ENCODE peak calls at places on chromosomes 5 and 9, in seven cellular contexts. W, G, Y, H, U, P and E are unnamed samples. For H3K4me1, the result is how much of the 10 kb centered on the place peaks cover.

GRCh38 chr9:93679536-93680444 is 103.4 kb downstream of the PHF2 start:
- DNase-seq in Y (no peak), U (no peak), G (peak), P (no peak), W (peak), H (peak), E (no peak)

GRCh38 chr9:103802068-103802467 is 292.0 kb upstream of the SMC2 start:
- DNase-seq in U (no peak), P (no peak), G (no peak), W (no peak), H (no peak), Y (no peak), E (no peak)

GRCh38 chr9:79694676-79695400 is 123.1 kb downstream of the TLE4 start:
- DNase-seq in Y (no peak), W (no peak), H (no peak), U (no peak), P (no peak), G (no peak), E (no peak)

GRCh38 chr9:4927043-4927471 is 58.0 kb upstream of the JAK2 start:
- DNase-seq in U (no peak), G (no peak), P (no peak), Y (no peak), W (no peak), H (no peak), E (no peak)

GRCh38 chr5:78600656-78601452 is 47.7 kb downstream of the LHFPL2 start:
- DNase-seq in Y (peak), P (no peak), G (no peak), U (no peak), W (no peak), H (no peak), E (no peak)

GRCh38 chr9:133470988-133471387 is 7.9 kb downstream of the SLC2A6 start:
- DNase-seq in U (no peak), H (no peak), W (no peak), Y (no peak), G (no peak), P (no peak), E (no peak)

GRCh38 chr9:137271696-137272076 is 5.8 kb upstream of the TOR4A start:
- DNase-seq in H (no peak), Y (no peak), G (no peak), W (no peak), P (no peak), U (no peak), E (no peak)

GRCh38 chr9:101443358-101443757 is 7.8 kb upstream of the ALDOB start:
- DNase-seq in Y (no peak), H (no peak), W (peak), G (no peak), P (no peak), U (no peak), E (no peak)

GRCh38 chr5:181159286-181160143 is 12.1 kb downstream of the OR2V2 start:
- DNase-seq in Y (peak), P (peak), G (peak), W (peak), U (peak), H (peak), E (peak)

GRCh38 chr9:82436480-82436879 is 447.9 kb downstream of the SPATA31D1 start:
- DNase-seq in P (no peak), Y (no peak), U (no peak), W (no peak), H (no peak), G (no peak), E (no peak)

GRCh38 chr5:54309751-54310432 is 481 bp downstream of the ARL15 start:
- DNase-seq in G (peak), P (peak), H (peak), U (peak), W (peak), Y (peak), E (peak)

GRCh38 chr5:59007460-59008063 is 424.7 kb downstream of the RAB3C start:
- DNase-seq in P (no peak), H (no peak), G (no peak), W (no peak), U (no peak), Y (no peak), E (no peak)

GRCh38 chr9:91937031-91937430 is 13.0 kb downstream of the ROR2 start:
- DNase-seq in Y (no peak), H (no peak), P (no peak), U (no peak), G (no peak), W (no peak), E (no peak)

GRCh38 chr5:123028222-123028621 is 8.3 kb downstream of the PPIC start:
- DNase-seq in U (no peak), Y (no peak), W (no peak), H (no peak), P (no peak), G (no peak), E (no peak)

GRCh38 chr5:111197523-111197922 is 26.7 kb upstream of the CAMK4 start:
- DNase-seq in G (peak), Y (no peak), W (no peak), H (no peak), P (peak), U (peak), E (peak)

GRCh38 chr9:93654351-93654961 is 78.1 kb downstream of the PHF2 start:
- DNase-seq in H (no peak), Y (no peak), W (peak), P (no peak), U (peak), G (no peak), E (no peak)

GRCh38 chr5:57383093-57383861 is 99.3 kb downstream of the ACTBL2 start:
- DNase-seq in U (peak), P (no peak), Y (peak), W (no peak), G (no peak), H (peak), E (peak)

GRCh38 chr5:59798862-59799667 is 94.5 kb downstream of the PDE4D start:
- DNase-seq in Y (no peak), H (peak), U (no peak), W (no peak), G (no peak), P (no peak), E (peak)

GRCh38 chr5:83035373-83036170 is 41.6 kb downstream of the TMEM167A start:
- DNase-seq in P (no peak), G (no peak), H (no peak), W (peak), U (peak), Y (no peak), E (peak)

GRCh38 chr9:134526798-134527492 is 114.7 kb upstream of the COL5A1 start:
- DNase-seq in W (no peak), Y (no peak), G (peak), P (peak), U (no peak), H (no peak), E (no peak)

GRCh38 chr9:134538856-134539562 is 102.6 kb upstream of the COL5A1 start:
- DNase-seq in P (no peak), U (no peak), W (peak), Y (no peak), H (no peak), G (no peak), E (no peak)

GRCh38 chr9:15417626-15418025 is 5.0 kb upstream of the SNAPC3 start:
- DNase-seq in H (no peak), P (no peak), G (no peak), W (no peak), Y (no peak), U (no peak), E (no peak)

GRCh38 chr9:15422355-15423327 is at the start of gene SNAPC3:
- DNase-seq in P (peak), U (peak), W (peak), H (peak), Y (peak), G (peak), E (peak)

GRCh38 chr9:15421532-15421931 is 1.1 kb upstream of the SNAPC3 start:
- DNase-seq in P (no peak), H (peak), Y (no peak), G (no peak), W (no peak), U (no peak), E (no peak)

GRCh38 chr9:15420796-15421195 is 1.9 kb upstream of the SNAPC3 start:
- DNase-seq in U (no peak), G (no peak), Y (no peak), W (no peak), P (no peak), H (no peak), E (no peak)

DNA sequence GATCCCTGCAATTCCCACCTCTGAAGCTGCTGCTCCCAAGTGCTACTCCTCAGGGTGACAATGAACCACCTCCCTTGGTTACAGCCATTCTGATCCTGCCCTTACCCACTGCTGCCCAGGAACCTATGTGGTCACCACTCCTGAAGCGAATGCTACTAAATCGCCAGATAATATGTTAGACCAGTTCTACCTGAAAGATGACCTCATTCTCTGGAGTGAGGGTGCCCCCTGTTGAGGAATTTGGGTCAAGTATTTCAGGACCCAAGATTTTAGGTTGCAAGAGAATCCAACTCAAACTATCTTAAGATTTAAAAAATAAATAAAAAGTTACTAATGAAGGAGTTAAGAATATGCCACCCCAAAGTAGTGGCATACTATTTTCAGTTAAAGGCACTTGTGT is 5.8 kb upstream of the SNAPC3 start:
- DNase-seq in U (peak), W (peak), P (no peak), G (peak), Y (no peak), H (peak), E (no peak)
- TF ChIP-seq CTCF in U (peak), W (peak), P (no peak), G (peak), Y (peak), H (peak), E (peak)

GRCh38 chr5:72252574-72253155 is 67.4 kb downstream of the MRPS27 start:
- DNase-seq in G (no peak), Y (no peak), H (no peak), U (no peak), P (no peak), W (no peak), E (no peak)

GRCh38 chr5:72256536-72256935 is 63.5 kb downstream of the MRPS27 start:
- DNase-seq in P (no peak), G (no peak), Y (no peak), U (no peak), H (no peak), W (no peak), E (no peak)

GRCh38 chr5:72252008-72252407 is 68.0 kb downstream of the MRPS27 start:
- DNase-seq in H (no peak), Y (no peak), P (no peak), G (no peak), W (no peak), U (no peak), E (no peak)

GRCh38 chr5:72255670-72256069 is 64.4 kb downstream of the MRPS27 start:
- DNase-seq in G (no peak), U (no peak), P (no peak), H (no peak), W (no peak), Y (no peak), E (no peak)

GRCh38 chr5:72255237-72255636 is 64.8 kb downstream of the MRPS27 start:
- DNase-seq in P (no peak), Y (no peak), H (peak), W (no peak), G (no peak), U (no peak), E (no peak)
- H3K4me1 ChIP-seq in P (under half), Y (under half), H (under half), W (under half), G (under half), U (under half), E (under half)

DNA sequence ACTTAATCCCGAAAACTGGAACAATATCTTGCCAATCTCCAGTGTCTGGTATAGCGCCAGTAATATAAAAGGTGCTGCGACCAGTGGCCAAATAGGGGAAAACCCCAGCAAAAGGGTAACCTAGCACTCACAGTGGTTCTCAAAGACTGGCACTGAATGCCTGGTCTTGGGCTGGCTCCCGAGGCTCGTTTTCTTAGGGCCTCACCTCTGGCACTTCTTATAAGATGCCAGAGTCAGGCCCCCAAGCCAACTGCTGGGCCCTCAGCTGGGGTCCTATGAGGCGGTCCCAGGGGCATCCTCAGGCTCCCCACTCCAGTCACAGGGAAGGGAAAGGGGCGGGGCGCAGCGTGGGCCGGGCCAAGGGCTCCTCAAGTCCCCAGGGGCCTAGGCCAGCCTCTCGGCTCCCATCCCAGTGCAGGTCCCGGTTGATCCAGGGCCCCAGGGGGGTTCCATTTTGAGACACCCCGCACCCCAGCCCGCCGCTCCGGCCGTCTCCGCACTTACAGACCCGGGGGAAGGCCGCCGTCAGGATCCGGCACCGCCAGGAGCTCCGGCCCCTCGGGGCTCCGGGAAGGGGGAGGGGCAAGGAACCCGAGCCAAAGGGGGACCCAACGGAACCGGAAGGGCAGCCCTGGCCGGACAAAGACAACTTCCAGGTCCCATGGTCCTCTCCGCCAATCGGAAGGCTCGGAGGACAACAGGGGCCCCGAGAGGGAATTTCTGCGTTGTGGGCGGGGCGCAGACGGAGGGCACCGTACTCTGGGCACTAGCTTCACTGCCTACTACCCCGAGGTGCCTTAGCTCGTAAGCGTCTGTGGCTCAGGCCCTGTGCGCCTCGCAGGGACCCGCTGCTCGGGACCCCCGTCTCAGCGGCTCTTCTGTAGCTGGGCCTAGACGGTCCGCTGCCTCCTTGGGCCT is at the start of gene ZBTB26:
- DNase-seq in U (peak), W (peak), P (peak), H (peak), Y (peak), G (peak), E (peak)
- TF ChIP-seq CTCF in U (no peak), W (no peak), P (no peak), H (no peak), Y (no peak), G (no peak), E (no peak)

GRCh38 chr5:175478008-175478383 is 364 bp upstream of the SFXN1 start:
- DNase-seq in W (no peak), P (no peak), G (no peak), H (no peak), U (no peak), Y (no peak), E (no peak)
- H3K4me1 ChIP-seq in W (under half), P (under half), G (under half), H (under half), U (under half), Y (under half), E (under half)

DNA sequence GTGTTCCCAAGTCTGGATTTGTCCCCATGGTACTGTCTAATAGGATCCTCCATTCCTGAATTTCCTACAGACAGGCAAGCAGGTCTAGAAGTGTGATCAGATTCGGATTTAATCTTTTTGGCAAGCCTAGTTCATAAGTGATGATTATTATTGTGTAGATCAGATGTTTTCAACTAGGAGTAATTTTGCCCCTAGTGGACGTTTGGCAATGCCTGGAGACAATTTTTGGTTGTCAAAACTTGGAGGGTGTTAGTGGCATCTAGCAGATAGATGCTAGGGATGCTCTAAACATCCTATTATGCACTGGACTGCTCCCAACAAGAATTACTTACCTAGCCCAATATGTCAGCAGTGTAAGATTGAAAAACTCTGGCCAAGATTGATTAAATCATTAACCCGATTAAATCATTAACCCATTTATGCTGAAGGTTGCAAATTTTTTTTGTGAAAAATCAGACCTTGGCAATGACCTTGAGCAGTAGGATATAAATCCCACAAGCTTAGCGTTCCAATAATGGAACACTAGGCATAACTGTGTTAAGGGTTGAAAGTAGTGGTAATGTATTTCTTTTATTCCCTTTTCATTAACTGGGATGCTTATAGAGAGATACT is 28.2 kb downstream of the TCERG1 start:
- DNase-seq in Y (no peak), P (no peak), G (no peak), W (no peak), H (no peak), U (no peak), E (no peak)
- TF ChIP-seq CTCF in Y (no peak), P (no peak), G (no peak), W (no peak), H (no peak), U (peak), E (no peak)